ENCODE peak calls at places on chromosome 18, in five cellular contexts. C, Y, O, U and N are unnamed samples.

GRCh38 chr18:63298393-63299015 is 21.1 kb downstream of the BCL2 start:
- DNase-seq in C (no peak), Y (no peak), O (no peak), U (no peak), N (no peak)

GRCh38 chr18:46894124-46894523 is 23.2 kb downstream of the PIAS2 start:
- DNase-seq in C (no peak), Y (no peak), O (no peak), U (no peak), N (no peak)

GRCh38 chr18:21897811-21898210 is 157.2 kb downstream of the MIB1 start:
- DNase-seq in C (no peak), Y (peak; percentile 47), O (no peak), U (peak; percentile 41), N (peak; percentile 61)

GRCh38 chr18:56598422-56598821 is 40.0 kb downstream of the TXNL1 start:
- DNase-seq in C (no peak), Y (no peak), O (no peak), U (no peak), N (no peak)

GRCh38 chr18:50571606-50572005 is 11.7 kb downstream of the MAPK4 start:
- DNase-seq in C (no peak), Y (no peak), O (no peak), U (no peak), N (no peak)

GRCh38 chr18:28963481-28963880 is 786.6 kb upstream of the CDH2 start:
- DNase-seq in C (no peak), Y (peak; percentile 45), O (no peak), U (peak; percentile 47), N (no peak)

GRCh38 chr18:12424252-12424651 is 16.5 kb downstream of the PRELID3A start:
- DNase-seq in C (no peak), Y (no peak), O (no peak), U (no peak), N (no peak)

GRCh38 chr18:2746274-2746673 is 90.7 kb downstream of the SMCHD1 start:
- DNase-seq in C (no peak), Y (no peak), O (no peak), U (no peak), N (no peak)

GRCh38 chr18:5061785-5062184 is 135.3 kb downstream of the AKAIN1 start:
- DNase-seq in C (no peak), Y (no peak), O (no peak), U (no peak), N (no peak)

GRCh38 chr18:55869965-55870585 is 282.1 kb upstream of the TCF4 start:
- DNase-seq in C (peak; percentile 33), Y (peak; percentile 83), O (peak; percentile 33), U (peak; percentile 34), N (peak; percentile 52)

GRCh38 chr18:11034816-11035215 is 114.6 kb downstream of the PIEZO2 start:
- DNase-seq in C (no peak), Y (peak; percentile 26), O (no peak), U (no peak), N (peak; percentile 58)

GRCh38 chr18:57353137-57353939 is 981 bp downstream of the ST8SIA3 start:
- DNase-seq in C (no peak), Y (no peak), O (no peak), U (no peak), N (no peak)

GRCh38 chr18:50393802-50394201 is 19.0 kb downstream of the SKA1 start:
- DNase-seq in C (no peak), Y (no peak), O (no peak), U (no peak), N (no peak)

GRCh38 chr18:66825347-66825746 is 221.5 kb upstream of the CDH19 start:
- DNase-seq in C (no peak), Y (no peak), O (no peak), U (no peak), N (peak; percentile 8)

GRCh38 chr18:67359868-67360838 is 156.4 kb downstream of the DSEL start:
- DNase-seq in C (no peak), Y (peak; percentile 95), O (peak; percentile 49), U (peak; percentile 96), N (peak; percentile 95)

GRCh38 chr18:34261865-34262780 is 37.4 kb upstream of the NOL4 start:
- DNase-seq in C (no peak), Y (no peak), O (no peak), U (no peak), N (no peak)

GRCh38 chr18:28288784-28289183 is 111.9 kb upstream of the CDH2 start:
- DNase-seq in C (no peak), Y (no peak), O (no peak), U (no peak), N (no peak)

GRCh38 chr18:69626643-69627242 is 226.1 kb downstream of the DOK6 start:
- DNase-seq in C (no peak), Y (no peak), O (no peak), U (no peak), N (no peak)

GRCh38 chr18:72833471-72833870 is 34.3 kb downstream of the NETO1 start:
- DNase-seq in C (no peak), Y (no peak), O (no peak), U (peak; percentile 47), N (no peak)

GRCh38 chr18:50724631-50725235 is 95.1 kb downstream of the MRO start:
- DNase-seq in C (no peak), Y (no peak), O (no peak), U (no peak), N (no peak)

GRCh38 chr18:995641-996040 is 91.0 kb downstream of the ADCYAP1 start:
- DNase-seq in C (no peak), Y (peak; percentile 90), O (no peak), U (peak; percentile 83), N (peak; percentile 89)

GRCh38 chr18:72922895-72923294 is 55.1 kb upstream of the NETO1 start:
- DNase-seq in C (no peak), Y (no peak), O (no peak), U (no peak), N (no peak)

GRCh38 chr18:43078485-43079092 is 36.9 kb downstream of the RIT2 start:
- DNase-seq in C (no peak), Y (no peak), O (no peak), U (no peak), N (no peak)

DNA sequence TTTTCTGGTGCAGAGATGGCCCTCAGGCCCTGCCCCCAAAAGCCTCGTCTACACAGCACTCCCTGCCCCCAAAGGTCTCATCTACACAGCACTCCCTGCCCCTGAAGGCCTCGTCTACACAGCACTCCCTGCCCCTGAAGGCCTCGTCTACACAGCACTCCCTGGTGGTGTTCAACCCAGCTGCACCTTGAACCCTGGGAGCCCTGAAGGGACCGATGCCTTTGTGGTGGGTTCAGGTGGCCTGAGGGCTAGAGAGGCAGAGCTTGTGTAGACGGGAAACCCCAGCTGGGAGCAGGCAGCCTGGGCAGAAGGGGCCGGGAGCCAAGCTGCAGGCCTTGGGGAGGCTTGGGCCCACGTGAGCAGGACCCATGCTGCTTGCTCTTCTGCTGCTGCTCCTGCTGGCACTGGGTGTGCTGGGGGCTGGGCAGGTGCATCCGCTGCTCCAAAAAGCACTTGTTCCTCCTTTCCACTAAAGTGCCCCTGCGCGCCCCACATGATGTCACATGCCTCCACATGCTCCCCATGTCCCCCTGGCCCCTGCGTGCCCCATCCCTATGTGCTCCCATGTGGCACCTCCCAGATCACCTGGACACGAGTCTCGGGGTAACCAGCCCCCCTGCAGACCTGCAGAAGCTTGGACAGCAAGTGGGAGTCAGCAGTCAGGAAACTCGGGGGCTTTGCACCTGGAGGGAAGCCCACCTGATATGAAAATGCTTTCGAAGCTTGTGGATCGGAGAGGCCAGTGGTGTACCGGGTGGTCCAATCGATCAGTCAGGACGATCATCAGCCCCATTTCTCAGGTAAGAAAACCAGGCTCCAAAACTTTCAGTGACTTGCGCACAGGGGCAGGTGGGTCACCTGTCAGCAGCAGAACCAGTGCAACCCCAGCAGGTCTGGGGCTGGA is 94.9 kb upstream of the CTDP1 start:
- DNase-seq in C (peak; percentile 5), Y (no peak), O (peak; percentile 10), U (no peak), N (no peak)
- TF ChIP-seq CTCF in C (no peak), Y (no peak), O (no peak), U (no peak), N (no peak)

DNA sequence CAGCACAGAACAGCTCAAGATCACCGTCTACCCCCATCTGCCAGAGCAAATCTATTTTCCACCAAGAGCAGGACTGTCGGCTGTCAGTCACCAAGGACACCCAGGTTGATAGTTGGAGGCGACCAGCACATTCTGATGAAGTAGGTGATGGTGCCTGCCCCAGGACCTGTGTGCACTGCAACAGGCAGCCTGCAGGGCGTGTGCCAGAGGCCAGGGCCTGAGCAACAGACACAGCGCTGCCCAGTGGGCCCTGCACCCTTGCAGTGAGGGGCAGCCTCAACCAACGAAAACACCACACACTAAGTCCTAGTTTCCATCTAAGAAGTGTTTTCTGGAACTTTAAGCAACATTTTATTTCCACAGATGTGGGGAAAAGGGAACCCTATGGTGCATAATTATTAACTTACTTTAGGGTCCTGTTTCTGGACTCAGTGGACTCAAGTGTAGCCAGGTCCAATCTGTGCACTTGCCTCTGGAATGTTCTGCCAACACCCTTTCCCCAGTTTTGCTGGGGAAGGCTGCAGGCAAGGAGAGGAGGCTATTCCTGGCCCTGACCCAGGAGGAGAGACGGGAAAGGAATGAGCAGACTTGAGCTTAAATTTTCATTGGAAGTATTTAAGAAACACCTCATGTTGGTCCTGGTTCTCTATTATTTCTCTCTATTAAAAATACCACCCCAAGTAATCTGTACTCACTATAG is 61.5 kb downstream of the ADNP2 start:
- DNase-seq in C (no peak), Y (no peak), O (no peak), U (no peak), N (no peak)
- H3K4me3 ChIP-seq in C (peak overlapping the region; percentile 49), Y (peak overlapping the region; percentile 28), O (peak overlapping the region; percentile 27), U (no peak overlapping the region), N (no peak overlapping the region)

GRCh38 chr18:13641551-13642439 is 84.6 kb downstream of the FAM210A start:
- DNase-seq in C (peak; percentile 58), Y (no peak), O (peak; percentile 36), U (no peak), N (peak; percentile 3)
- TF ChIP-seq CTCF in C (peak; percentile 35), Y (no peak), O (no peak), U (no peak), N (no peak)

GRCh38 chr18:77131100-77131651 is 1.4 kb downstream of the MBP start:
- DNase-seq in C (peak; percentile 59), Y (peak; percentile 43), O (peak; percentile 42), U (peak; percentile 46), N (peak; percentile 46)
- H3K4me3 ChIP-seq in C (peak overlapping the region; percentile 86), Y (peak overlapping the region; percentile 66), O (peak overlapping the region; percentile 61), U (peak overlapping the region; percentile 56), N (peak overlapping the region; percentile 65)

GRCh38 chr18:48022531-48023330 is 92.3 kb upstream of the SMAD2 start:
- DNase-seq in C (no peak), Y (peak; percentile 71), O (no peak), U (peak; percentile 66), N (peak; percentile 82)

GRCh38 chr18:48022021-48022420 is 91.6 kb upstream of the SMAD2 start:
- DNase-seq in C (no peak), Y (no peak), O (no peak), U (no peak), N (no peak)

GRCh38 chr18:48024891-48025660 is 94.6 kb upstream of the SMAD2 start:
- DNase-seq in C (no peak), Y (no peak), O (no peak), U (no peak), N (no peak)

GRCh38 chr18:48023334-48024008 is 93.0 kb upstream of the SMAD2 start:
- DNase-seq in C (no peak), Y (peak; percentile 75), O (no peak), U (peak; percentile 57), N (peak; percentile 80)

DNA sequence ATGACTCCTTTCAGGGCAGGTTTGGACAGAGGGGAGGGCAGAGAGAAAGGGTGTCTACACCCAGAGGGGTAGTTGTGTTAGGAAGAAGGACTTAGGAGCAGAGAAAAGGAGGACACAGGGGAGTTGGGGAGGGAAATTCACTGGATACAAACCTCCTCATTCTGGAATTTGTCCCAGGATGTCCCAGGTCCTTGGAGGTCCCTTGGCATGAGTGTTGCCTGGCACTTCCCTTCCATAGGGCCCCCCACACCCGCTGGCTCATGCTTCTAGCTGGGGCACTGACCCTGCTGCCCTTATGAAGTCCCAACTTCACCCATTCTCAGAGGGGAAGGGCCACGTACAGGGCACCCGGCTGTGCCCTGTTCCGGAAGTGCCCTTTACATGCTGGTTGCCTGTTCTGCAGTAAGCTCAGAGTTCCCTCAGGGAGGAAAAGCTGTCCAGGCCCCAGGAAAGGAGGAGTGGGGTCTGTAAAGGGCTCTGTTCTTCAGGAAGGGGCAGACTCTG is 93.6 kb upstream of the SMAD2 start:
- DNase-seq in C (no peak), Y (no peak), O (no peak), U (no peak), N (no peak)
- TF ChIP-seq CTCF in C (no peak), Y (no peak), O (no peak), U (no peak), N (no peak)